ENCODE peak calls at places on chromosomes 3 and 15, in seven cellular contexts. H is right lobe of liver, P is fibroblast of lung, N is endothelial cell of umbilical vein, C is cardiac muscle cell, V is psoas muscle, D is thoracic aorta. S is an unnamed sample. For H3K36me3, the result is how much of the 10 kb centered on the place peaks cover.

GRCh38 chr3:46882377-46883015 is 5.0 kb downstream of the PTH1R start:
- DNase-seq in H (no peak), P (peak), N (peak), C (peak), V (no peak), D (no peak), S (no peak)

GRCh38 chr3:21393684-21394307 is 357.2 kb downstream of the ZNF385D start:
- DNase-seq in H (no peak), P (no peak), N (no peak), C (no peak), V (no peak), D (no peak), S (no peak)

GRCh38 chr3:109195812-109196211 is 59.3 kb downstream of the C3orf85 start:
- DNase-seq in H (no peak), P (peak), N (no peak), C (peak), V (no peak), D (no peak), S (no peak)

GRCh38 chr3:40128169-40128568 is 181.3 kb upstream of the EIF1B start:
- DNase-seq in H (no peak), P (no peak), N (no peak), C (no peak), V (no peak), D (no peak), S (no peak)

GRCh38 chr3:17412950-17413530 is 329.4 kb downstream of the TBC1D5 start:
- DNase-seq in H (no peak), P (peak), N (peak), C (peak), V (no peak), D (no peak), S (no peak)

GRCh38 chr3:169847896-169848295 is 21.8 kb downstream of the LRRC31 start:
- DNase-seq in H (no peak), P (no peak), N (no peak), C (no peak), V (no peak), D (no peak), S (no peak)

GRCh38 chr3:8964436-8965370 is 1.4 kb upstream of the RAD18 start:
- DNase-seq in H (no peak), P (peak), N (peak), C (peak), V (no peak), D (no peak), S (no peak)

GRCh38 chr3:173902866-173903265 is 505.3 kb downstream of the NLGN1 start:
- DNase-seq in H (no peak), P (no peak), N (no peak), C (no peak), V (no peak), D (no peak), S (no peak)

GRCh38 chr15:69225355-69226027 is 65.1 kb downstream of the GLCE start:
- DNase-seq in H (no peak), P (peak), N (peak), C (peak), V (no peak), D (no peak), S (no peak)

GRCh38 chr3:190265795-190266194 is 56.5 kb downstream of the CLDN1 start:
- DNase-seq in H (no peak), P (peak), N (no peak), C (peak), V (no peak), D (no peak), S (no peak)

GRCh38 chr15:63243776-63244175 is 33.6 kb upstream of the APH1B start:
- DNase-seq in H (no peak), P (no peak), N (no peak), C (no peak), V (no peak), D (no peak), S (no peak)

GRCh38 chr15:101143321-101143720 is 108.5 kb downstream of the CHSY1 start:
- DNase-seq in H (no peak), P (no peak), N (no peak), C (no peak), V (no peak), D (no peak), S (no peak)

GRCh38 chr3:11624704-11625375 is 18.9 kb downstream of the VGLL4 start:
- DNase-seq in H (no peak), P (no peak), N (no peak), C (no peak), V (no peak), D (no peak), S (no peak)

GRCh38 chr15:77507911-77508310 is 87.2 kb downstream of the HMG20A start:
- DNase-seq in H (no peak), P (peak), N (peak), C (peak), V (peak), D (no peak), S (peak)

GRCh38 chr15:43441316-43441715 is 51.6 kb downstream of the TP53BP1 start:
- DNase-seq in H (no peak), P (peak), N (no peak), C (peak), V (no peak), D (no peak), S (no peak)

GRCh38 chr3:36244728-36245127 is 135.6 kb upstream of the STAC start:
- DNase-seq in H (no peak), P (no peak), N (no peak), C (peak), V (no peak), D (no peak), S (no peak)

GRCh38 chr3:188001052-188001567 is 152.8 kb upstream of the LPP start:
- DNase-seq in H (peak), P (no peak), N (no peak), C (no peak), V (no peak), D (no peak), S (no peak)

GRCh38 chr3:67357610-67358458 is 296.6 kb downstream of the SUCLG2 start:
- DNase-seq in H (no peak), P (peak), N (peak), C (peak), V (no peak), D (no peak), S (no peak)

GRCh38 chr3:30370681-30371271 is 235.6 kb upstream of the TGFBR2 start:
- DNase-seq in H (no peak), P (peak), N (peak), C (peak), V (no peak), D (no peak), S (no peak)

GRCh38 chr3:105957722-105958121 is 88.9 kb upstream of the CBLB start:
- DNase-seq in H (no peak), P (no peak), N (no peak), C (peak), V (no peak), D (no peak), S (no peak)

GRCh38 chr15:46251873-46252272 is 617.0 kb downstream of the SQOR start:
- DNase-seq in H (no peak), P (no peak), N (no peak), C (no peak), V (no peak), D (no peak), S (no peak)

GRCh38 chr3:11522953-11523792 is 120.5 kb downstream of the VGLL4 start:
- DNase-seq in H (no peak), P (no peak), N (peak), C (no peak), V (no peak), D (no peak), S (no peak)

GRCh38 chr3:192833177-192833890 is 84.3 kb downstream of the MB21D2 start:
- DNase-seq in H (no peak), P (peak), N (peak), C (peak), V (no peak), D (no peak), S (no peak)

GRCh38 chr3:159775372-159775961 is 213.2 kb upstream of the IL12A start:
- DNase-seq in H (no peak), P (peak), N (peak), C (peak), V (no peak), D (peak), S (peak)

GRCh38 chr15:24848050-24848449 is 106.7 kb upstream of the SNRPN start:
- DNase-seq in H (no peak), P (peak), N (peak), C (peak), V (peak), D (no peak), S (peak)

GRCh38 chr3:191963182-191963581 is 502.2 kb downstream of the PYDC2 start:
- DNase-seq in H (no peak), P (no peak), N (peak), C (no peak), V (no peak), D (no peak), S (no peak)

GRCh38 chr3:167883452-167883851 is 147.9 kb downstream of the SERPINI1 start:
- DNase-seq in H (no peak), P (no peak), N (no peak), C (no peak), V (no peak), D (no peak), S (no peak)

GRCh38 chr3:69866988-69867720 is 127.9 kb downstream of the MITF start:
- DNase-seq in H (no peak), P (no peak), N (no peak), C (no peak), V (no peak), D (no peak), S (no peak)

GRCh38 chr15:48671381-48672022 is 26.0 kb upstream of the FBN1 start:
- DNase-seq in H (no peak), P (peak), N (no peak), C (peak), V (peak), D (peak), S (peak)

GRCh38 chr15:62075595-62076279 is 9.0 kb downstream of the C2CD4A start:
- DNase-seq in H (no peak), P (peak), N (no peak), C (peak), V (peak), D (no peak), S (no peak)

GRCh38 chr15:31455499-31455898 is 128.9 kb downstream of the KLF13 start:
- DNase-seq in H (no peak), P (no peak), N (no peak), C (no peak), V (no peak), D (no peak), S (no peak)

GRCh38 chr3:28840976-28841376 is 439.9 kb upstream of the RBMS3 start:
- DNase-seq in H (no peak), P (no peak), N (no peak), C (no peak), V (no peak), D (no peak), S (no peak)

GRCh38 chr3:30581067-30581585 is 25.3 kb upstream of the TGFBR2 start:
- DNase-seq in H (no peak), P (no peak), N (no peak), C (no peak), V (no peak), D (no peak), S (no peak)

GRCh38 chr3:33075996-33076395 is 20.9 kb downstream of the GLB1 start:
- DNase-seq in H (no peak), P (peak), N (no peak), C (peak), V (no peak), D (no peak), S (no peak)
- TF ChIP-seq CTCF in H (no peak), P (no peak), N (no peak), C (no peak), V (no peak), D (no peak), S (no peak)

GRCh38 chr3:58581328-58582091 is 4.3 kb upstream of the FAM107A start:
- DNase-seq in H (no peak), P (no peak), N (no peak), C (peak), V (no peak), D (no peak), S (no peak)
- H3K4me3 ChIP-seq in H (no peak), P (no peak), N (no peak), C (no peak), V (no peak), D (no peak), S (no peak)

DNA sequence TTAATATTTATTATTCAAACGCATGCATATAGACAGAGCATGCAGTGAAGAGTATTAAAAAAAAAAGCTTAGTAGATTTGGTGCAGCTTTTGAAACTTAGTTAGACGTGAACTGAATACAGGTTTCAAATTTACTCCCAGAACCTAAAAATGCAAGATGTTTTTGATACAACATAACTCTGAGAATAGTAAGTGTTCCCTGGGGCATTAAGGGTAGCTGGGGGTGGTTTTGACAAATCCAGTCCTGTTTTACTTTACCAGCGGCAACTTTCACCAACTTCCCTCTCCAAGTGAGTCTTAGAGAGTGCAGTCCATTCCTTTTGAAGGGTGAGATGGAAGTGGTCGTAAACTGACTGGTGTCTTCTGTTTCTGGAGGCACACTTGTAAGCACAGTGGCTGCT is 11.2 kb downstream of the NCBP2 start:
- DNase-seq in H (no peak), P (no peak), N (no peak), C (no peak), V (no peak), D (no peak), S (no peak)
- H3K36me3 ChIP-seq in H (under half), P (under half), N (under half), C (under half), V (half or more), D (half or more), S (under half)

GRCh38 chr3:129106320-129106719 is 15.3 kb downstream of the RAB43 start:
- DNase-seq in H (no peak), P (no peak), N (no peak), C (no peak), V (no peak), D (no peak), S (no peak)
- TF ChIP-seq CTCF in H (no peak), P (no peak), N (no peak), C (no peak), V (no peak), D (no peak), S (no peak)

DNA sequence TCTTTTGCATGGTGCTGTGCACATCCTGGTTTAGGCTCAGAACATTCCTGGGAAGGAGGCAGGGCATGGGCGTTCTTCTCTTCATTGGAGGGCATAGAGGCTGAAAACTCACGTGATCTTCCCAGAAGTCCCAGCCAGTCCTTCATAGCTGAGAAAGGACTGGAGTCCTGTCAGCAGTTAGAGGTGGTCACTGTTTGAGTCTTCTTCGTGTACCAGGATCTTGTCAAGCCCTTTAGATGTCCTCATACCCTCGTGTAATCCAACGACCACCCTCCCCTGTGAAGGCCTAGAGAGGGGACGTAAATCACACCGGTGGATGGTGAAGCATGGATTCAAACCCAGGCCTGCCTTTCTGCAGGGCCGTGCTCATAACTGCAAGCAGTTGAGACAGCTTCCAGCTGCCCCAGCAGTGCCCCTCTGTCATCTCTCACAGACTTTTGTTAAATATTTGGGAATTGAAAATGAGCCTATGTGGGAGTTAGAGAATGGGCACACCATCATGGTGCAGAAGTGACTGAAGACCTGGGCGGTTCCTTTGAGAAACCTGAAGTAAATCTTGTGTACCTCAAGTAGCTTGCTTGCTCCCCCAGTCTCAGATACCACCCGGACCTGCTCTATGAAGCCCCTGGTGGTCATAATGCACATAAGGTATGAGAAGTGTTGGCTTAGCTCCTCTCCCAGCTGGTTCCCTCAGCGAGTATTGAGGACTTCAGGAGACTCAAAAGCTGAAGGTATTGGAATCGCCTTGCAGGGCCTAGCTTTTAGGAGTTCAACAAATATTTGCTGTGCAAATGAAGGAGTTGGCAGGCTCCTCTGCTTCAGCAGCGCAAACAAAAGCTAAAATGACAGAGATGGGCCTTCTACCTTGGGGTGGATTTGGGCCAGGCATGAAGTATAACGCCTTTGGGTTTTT is 1.4 kb downstream of the CMTM8 start:
- DNase-seq in H (peak), P (peak), N (peak), C (peak), V (no peak), D (no peak), S (peak)
- H3K4me3 ChIP-seq in H (peak), P (peak), N (peak), C (peak), V (peak), D (peak), S (peak)

GRCh38 chr15:65587094-65587493 is 23.8 kb downstream of the INTS14 start:
- DNase-seq in H (no peak), P (no peak), N (no peak), C (no peak), V (no peak), D (no peak), S (no peak)

GRCh38 chr15:65579762-65580161 is 31.2 kb downstream of the INTS14 start:
- DNase-seq in H (no peak), P (no peak), N (no peak), C (no peak), V (no peak), D (no peak), S (no peak)

GRCh38 chr15:65580287-65580686 is 30.6 kb downstream of the INTS14 start:
- DNase-seq in H (no peak), P (peak), N (no peak), C (peak), V (no peak), D (no peak), S (no peak)

GRCh38 chr15:65584241-65584640 is 26.7 kb downstream of the INTS14 start:
- DNase-seq in H (no peak), P (no peak), N (peak), C (no peak), V (no peak), D (no peak), S (no peak)

DNA sequence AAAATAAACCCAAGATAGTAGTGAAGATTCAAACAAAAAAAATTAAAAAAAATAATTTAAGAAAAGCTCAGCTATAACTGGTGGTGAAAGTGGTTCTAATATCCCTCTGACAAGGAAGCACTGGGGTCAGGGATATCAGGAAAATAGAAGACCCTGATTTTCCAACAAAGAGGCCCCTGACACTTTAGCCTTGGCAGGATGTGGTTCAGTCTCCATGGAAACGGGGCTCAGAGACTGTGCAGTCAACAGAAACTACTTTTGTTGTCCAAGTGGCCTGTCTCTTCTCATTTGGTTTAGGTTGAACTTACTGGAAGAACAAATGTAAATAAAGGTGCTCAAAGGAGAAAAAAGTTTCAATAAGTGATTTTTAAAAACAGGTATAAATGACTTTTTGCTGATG is 27.2 kb downstream of the INTS14 start:
- DNase-seq in H (no peak), P (peak), N (peak), C (peak), V (no peak), D (no peak), S (peak)
- H3K36me3 ChIP-seq in H (under half), P (under half), N (under half), C (half or more), V (half or more), D (under half), S (half or more)

GRCh38 chr3:44628716-44629115 is 3.9 kb downstream of the ZNF197 start:
- DNase-seq in H (no peak), P (no peak), N (no peak), C (no peak), V (no peak), D (no peak), S (no peak)

GRCh38 chr3:44624696-44625528 is at the start of gene ZNF197:
- DNase-seq in H (peak), P (peak), N (peak), C (peak), V (peak), D (peak), S (peak)
- TF ChIP-seq CTCF in H (peak), P (no peak), N (no peak), C (no peak), V (peak), D (peak), S (no peak)

GRCh38 chr3:126617574-126617973 is 37.4 kb downstream of the TXNRD3 start:
- DNase-seq in H (no peak), P (no peak), N (no peak), C (no peak), V (no peak), D (no peak), S (no peak)

GRCh38 chr3:126618021-126618420 is 36.9 kb downstream of the TXNRD3 start:
- DNase-seq in H (no peak), P (peak), N (no peak), C (peak), V (no peak), D (no peak), S (no peak)

GRCh38 chr3:126613481-126614187 is 41.3 kb downstream of the TXNRD3 start:
- DNase-seq in H (no peak), P (no peak), N (no peak), C (peak), V (no peak), D (no peak), S (no peak)

GRCh38 chr3:126618760-126619159 is 36.2 kb downstream of the TXNRD3 start:
- DNase-seq in H (no peak), P (no peak), N (no peak), C (no peak), V (no peak), D (no peak), S (no peak)

DNA sequence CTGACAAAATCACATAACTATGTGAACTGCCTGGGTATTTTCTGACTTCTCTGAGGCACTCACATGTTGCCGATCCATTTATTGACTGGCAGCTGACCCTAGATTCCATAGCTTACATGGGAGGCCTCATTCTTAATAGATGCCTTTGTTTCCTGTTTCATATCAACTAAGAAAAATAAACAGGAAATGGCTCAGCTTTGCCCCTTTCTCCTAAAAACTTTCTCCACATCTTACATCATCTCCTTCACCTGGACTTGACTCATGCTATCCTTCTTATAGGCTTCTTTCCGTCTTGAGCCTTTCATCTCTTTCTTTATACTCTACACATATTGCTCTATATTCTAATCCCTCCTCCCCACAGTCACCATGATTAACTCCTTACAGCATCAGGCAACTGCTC is 38.0 kb downstream of the TXNRD3 start:
- DNase-seq in H (no peak), P (no peak), N (peak), C (no peak), V (no peak), D (no peak), S (no peak)
- H3K4me3 ChIP-seq in H (no peak), P (no peak), N (no peak), C (no peak), V (no peak), D (no peak), S (no peak)